ENCODE peak calls at places on chromosome 14, in five cellular contexts. T, S, N, A and I are unnamed samples.

GRCh38 chr14:103507751-103508150 is 14.9 kb downstream of the CKB start:
- DNase-seq in A (no peak), T (no peak), N (no peak), S (no peak), I (no peak)

GRCh38 chr14:72646861-72647528 is 246.9 kb downstream of the DPF3 start:
- DNase-seq in N (peak; percentile 49), S (no peak), T (no peak), A (no peak), I (no peak)

GRCh38 chr14:22641851-22642250 is 2.3 kb downstream of the OR6J1 start:
- DNase-seq in N (no peak), A (no peak), S (peak; percentile 50), T (no peak), I (no peak)

GRCh38 chr14:101945171-101945570 is 19.2 kb upstream of the DYNC1H1 start:
- DNase-seq in N (no peak), A (no peak), T (no peak), S (no peak), I (no peak)

GRCh38 chr14:38366374-38366773 is 110.5 kb upstream of the CLEC14A start:
- DNase-seq in S (no peak), N (peak; percentile 65), T (no peak), A (no peak), I (no peak)

GRCh38 chr14:59182641-59183040 is 5.8 kb upstream of the DAAM1 start:
- DNase-seq in N (no peak), A (no peak), T (no peak), S (no peak), I (no peak)

GRCh38 chr14:101991336-101991735 is 27.0 kb downstream of the DYNC1H1 start:
- DNase-seq in N (no peak), A (no peak), T (peak; percentile 34), S (no peak), I (no peak)

GRCh38 chr14:100836053-100836805 is 10.3 kb downstream of the MEG3 start:
- DNase-seq in S (no peak), T (no peak), N (no peak), A (no peak), I (no peak)

GRCh38 chr14:36818794-36819384 is 157.2 kb downstream of the PAX9 start:
- DNase-seq in N (no peak), T (no peak), S (no peak), A (no peak), I (peak; percentile 4)

GRCh38 chr14:74347096-74347794 is 1.0 kb upstream of the VRTN start:
- DNase-seq in S (no peak), T (no peak), N (no peak), A (no peak), I (no peak)

GRCh38 chr14:104657114-104657524 is 32.3 kb upstream of the INF2 start:
- DNase-seq in T (no peak), A (no peak), N (no peak), S (no peak), I (peak; percentile 84)

GRCh38 chr14:48304729-48305128 is 629.3 kb upstream of the MDGA2 start:
- DNase-seq in S (no peak), A (no peak), T (no peak), N (no peak), I (no peak)

GRCh38 chr14:80136358-80136757 is 74.9 kb downstream of the DIO2 start:
- DNase-seq in S (peak; percentile 53), T (no peak), N (no peak), A (no peak), I (peak; percentile 40)

GRCh38 chr14:68619805-68620574 is 172.9 kb downstream of the ZFP36L1 start:
- DNase-seq in N (no peak), S (peak; percentile 42), A (peak; percentile 71), T (no peak), I (no peak)

GRCh38 chr14:102927346-102927877 is 4.9 kb downstream of the AMN start:
- DNase-seq in S (no peak), A (no peak), T (no peak), N (no peak), I (no peak)

GRCh38 chr14:33790996-33791395 is 159.9 kb downstream of the EGLN3 start:
- DNase-seq in S (no peak), T (peak; percentile 2), N (no peak), A (no peak), I (no peak)

GRCh38 chr14:36069535-36069900 is 107.0 kb downstream of the PTCSC3 start:
- DNase-seq in T (no peak), A (peak; percentile 74), N (peak; percentile 37), S (peak; percentile 62), I (peak; percentile 50)

GRCh38 chr14:55628426-55628825 is 48.4 kb downstream of the KTN1 start:
- DNase-seq in T (no peak), N (no peak), A (no peak), S (no peak), I (no peak)

GRCh38 chr14:91413547-91414474 is 3.8 kb downstream of the CCDC88C start:
- DNase-seq in S (no peak), T (no peak), A (no peak), N (no peak), I (no peak)

GRCh38 chr14:91088585-91088984 is 25.3 kb upstream of the DGLUCY start:
- DNase-seq in S (no peak), T (no peak), N (no peak), A (no peak), I (no peak)

GRCh38 chr14:88481794-88482193 is 73.0 kb downstream of the PTPN21 start:
- DNase-seq in T (no peak), N (no peak), A (no peak), S (no peak), I (no peak)

GRCh38 chr14:56205906-56206305 is 87.7 kb downstream of the PELI2 start:
- DNase-seq in S (no peak), N (peak; percentile 14), T (no peak), A (no peak), I (peak; percentile 8)

GRCh38 chr14:23056956-23057756 is at the start of gene CDH24:
- DNase-seq in T (no peak), S (peak; percentile 58), A (no peak), N (peak; percentile 62), I (peak; percentile 84)

GRCh38 chr14:68008491-68008890 is 188.9 kb downstream of the RAD51B start:
- DNase-seq in N (no peak), T (no peak), A (no peak), S (no peak), I (no peak)

GRCh38 chr14:51244591-51244990 is 4.5 kb downstream of the TMX1 start:
- DNase-seq in T (no peak), S (no peak), N (no peak), A (no peak), I (no peak)

GRCh38 chr14:24315807-24316596 is 4.7 kb downstream of the LTB4R start:
- DNase-seq in N (peak; percentile 37), A (peak; percentile 65), S (no peak), T (no peak), I (no peak)
- TF ChIP-seq CTCF in N (peak; percentile 44), A (peak; percentile 88), S (no peak), T (no peak), I (no peak)

GRCh38 chr14:99517643-99518381 is 36.6 kb downstream of the CCNK start:
- DNase-seq in N (no peak), A (no peak), T (no peak), S (no peak), I (no peak)
- TF ChIP-seq MYC in N (no peak), A (no peak), T (no peak), S (no peak), I (no peak)

GRCh38 chr14:77059276-77059934 is 30.9 kb upstream of the IRF2BPL start:
- DNase-seq in N (peak; percentile 94), T (no peak), A (peak; percentile 51), S (peak; percentile 66), I (peak; percentile 49)
- TF ChIP-seq CTCF in N (peak; percentile 57), T (peak; percentile 1), A (peak; percentile 69), S (no peak), I (no peak)

GRCh38 chr14:24845851-24846250 is 204.1 kb downstream of the STXBP6 start:
- DNase-seq in A (no peak), N (no peak), T (no peak), S (no peak), I (no peak)

GRCh38 chr14:24849471-24849870 is 200.5 kb downstream of the STXBP6 start:
- DNase-seq in N (no peak), A (no peak), S (no peak), T (no peak), I (no peak)

GRCh38 chr14:24851406-24851805 is 198.5 kb downstream of the STXBP6 start:
- DNase-seq in S (no peak), N (no peak), A (no peak), T (no peak), I (no peak)

GRCh38 chr14:24847568-24847967 is 202.4 kb downstream of the STXBP6 start:
- DNase-seq in S (no peak), T (no peak), A (no peak), N (no peak), I (no peak)

GRCh38 chr14:24848427-24848826 is 201.5 kb downstream of the STXBP6 start:
- DNase-seq in T (no peak), S (no peak), A (no peak), N (no peak), I (no peak)
- TF ChIP-seq MYC in T (no peak), S (no peak), A (no peak), N (no peak), I (no peak)

DNA sequence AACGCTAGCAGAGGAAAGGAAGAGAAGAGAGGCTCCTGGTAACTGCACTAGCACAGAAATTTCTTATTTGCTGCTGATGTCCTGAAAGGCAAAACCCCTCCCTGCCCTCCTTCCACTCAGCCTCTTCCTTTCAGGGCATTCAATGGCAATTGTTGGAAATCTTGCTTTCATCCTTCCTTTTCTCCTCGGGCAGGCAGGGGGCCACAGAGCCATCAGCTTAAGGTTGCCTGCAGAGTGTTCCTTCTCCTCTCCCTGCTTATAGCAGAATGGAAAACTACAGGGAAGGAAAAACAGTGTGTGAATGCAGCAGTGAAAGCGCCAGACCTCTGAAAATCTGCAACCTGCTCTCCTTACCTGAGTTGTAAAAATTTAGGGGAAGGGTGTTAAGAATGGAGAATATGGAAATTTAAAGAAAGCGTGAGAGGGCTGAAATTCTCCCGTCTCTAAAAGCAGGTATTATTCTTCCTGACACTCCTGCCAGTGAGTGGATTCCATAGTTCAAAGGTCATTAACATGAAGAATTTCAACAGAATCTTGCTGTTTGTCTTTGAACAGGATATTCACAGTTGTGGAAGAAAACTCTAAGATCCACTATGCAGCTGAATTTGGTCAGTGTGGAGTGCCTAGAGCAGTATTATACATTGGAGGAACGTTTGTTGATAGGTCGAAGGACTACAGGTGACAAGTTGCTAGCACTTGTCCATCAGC is 348.8 kb downstream of the KCNH5 start:
- DNase-seq in A (peak; percentile 61), N (no peak), S (no peak), T (no peak), I (no peak)
- TF ChIP-seq CTCF in A (no peak), N (no peak), S (no peak), T (no peak), I (no peak)